ENCODE peak calls at places on chromosome 21, in six cellular contexts. M is GM12878, E is HepG2, C is H1, L is GM12891, U is K562. G is an unnamed sample.

GRCh38 chr21:29024474-29025327 is at the start of gene USP16:
- DNase-seq in M (peak), E (peak), C (peak), L (peak), U (peak), G (peak)

GRCh38 chr21:29164330-29164942 is 34.0 kb downstream of the MAP3K7CL start:
- DNase-seq in M (no peak), E (peak), C (no peak), L (no peak), U (no peak), G (no peak)

GRCh38 chr21:21096956-21097355 is 98.7 kb downstream of the NCAM2 start:
- DNase-seq in M (no peak), E (no peak), C (no peak), L (no peak), U (peak), G (no peak)

GRCh38 chr21:29423051-29423450 is 124.3 kb downstream of the BACH1 start:
- DNase-seq in M (no peak), E (no peak), C (no peak), L (no peak), U (no peak), G (no peak)

GRCh38 chr21:22791986-22792560 is 1793.9 kb downstream of the NCAM2 start:
- DNase-seq in M (no peak), E (peak), C (no peak), L (peak), U (peak), G (no peak)

GRCh38 chr21:46226146-46226545 is 2.4 kb downstream of the LSS start:
- DNase-seq in M (no peak), E (no peak), C (no peak), L (no peak), U (no peak), G (no peak)

GRCh38 chr21:33402011-33402979 is 918 bp upstream of the IFNGR2 start:
- DNase-seq in M (no peak), E (no peak), C (peak), L (peak), U (no peak), G (peak)

GRCh38 chr21:33539612-33540011 is 2.3 kb downstream of the GART start:
- DNase-seq in M (no peak), E (no peak), C (no peak), L (no peak), U (no peak), G (no peak)

GRCh38 chr21:44989943-44990780 is 50.3 kb downstream of the SLX9 start:
- DNase-seq in M (no peak), E (no peak), C (no peak), L (no peak), U (no peak), G (no peak)

GRCh38 chr21:41171210-41171609 is 3.2 kb downstream of the BACE2 start:
- DNase-seq in M (no peak), E (no peak), C (no peak), L (no peak), U (no peak), G (no peak)

GRCh38 chr21:45970674-45971486 is 10.7 kb upstream of the COL6A1 start:
- DNase-seq in M (no peak), E (peak), C (peak), L (no peak), U (peak), G (peak)

GRCh38 chr21:45148316-45149000 is 74.1 kb downstream of the ADARB1 start:
- DNase-seq in M (no peak), E (no peak), C (peak), L (no peak), U (no peak), G (no peak)

GRCh38 chr21:29306920-29307319 is 8.2 kb downstream of the BACH1 start:
- DNase-seq in M (no peak), E (no peak), C (no peak), L (no peak), U (no peak), G (no peak)

GRCh38 chr21:26170471-26171309 is at the start of gene APP:
- DNase-seq in M (no peak), E (peak), C (peak), L (peak), U (peak), G (peak)

GRCh38 chr21:45990741-45991605 is 9.4 kb downstream of the COL6A1 start:
- DNase-seq in M (no peak), E (no peak), C (no peak), L (no peak), U (no peak), G (no peak)

GRCh38 chr21:44870748-44871495 is 2.6 kb downstream of the PTTG1IP start:
- DNase-seq in M (no peak), E (peak), C (no peak), L (no peak), U (no peak), G (no peak)

GRCh38 chr21:45330075-45330781 is 42.5 kb upstream of the POFUT2 start:
- DNase-seq in M (no peak), E (peak), C (no peak), L (no peak), U (no peak), G (no peak)

GRCh38 chr21:41228006-41228370 is 60.0 kb downstream of the BACE2 start:
- DNase-seq in M (no peak), E (peak), C (no peak), L (no peak), U (no peak), G (no peak)

GRCh38 chr21:25297117-25297516 is 310.2 kb downstream of the MRPL39 start:
- DNase-seq in M (no peak), E (no peak), C (no peak), L (no peak), U (no peak), G (no peak)

GRCh38 chr21:28798798-28799197 is 193.9 kb downstream of the LTN1 start:
- DNase-seq in M (no peak), E (no peak), C (no peak), L (no peak), U (no peak), G (no peak)

GRCh38 chr21:16514316-16514715 is 784.5 kb downstream of the USP25 start:
- DNase-seq in M (no peak), E (no peak), C (no peak), L (no peak), U (no peak), G (no peak)

GRCh38 chr21:41283211-41283818 is 33.3 kb upstream of the FAM3B start:
- DNase-seq in M (peak), E (peak), C (no peak), L (peak), U (peak), G (peak)

GRCh38 chr21:43864313-43864805 is 664 bp upstream of the AGPAT3 start:
- DNase-seq in M (no peak), E (no peak), C (peak), L (peak), U (peak), G (peak)
- TF ChIP-seq POLR2A in M (peak), E (no peak), C (no peak), L (no peak), U (peak), G (peak)

GRCh38 chr21:27743971-27744564 is 777.2 kb upstream of the ADAMTS5 start:
- DNase-seq in M (no peak), E (no peak), C (no peak), L (no peak), U (no peak), G (no peak)

GRCh38 chr21:27740084-27740483 is 773.2 kb upstream of the ADAMTS5 start:
- DNase-seq in M (no peak), E (no peak), C (no peak), L (no peak), U (no peak), G (no peak)

GRCh38 chr21:27735699-27736098 is 768.8 kb upstream of the ADAMTS5 start:
- DNase-seq in M (no peak), E (no peak), C (no peak), L (no peak), U (no peak), G (no peak)

GRCh38 chr21:27741736-27742135 is 774.8 kb upstream of the ADAMTS5 start:
- DNase-seq in M (no peak), E (no peak), C (no peak), L (no peak), U (no peak), G (no peak)

DNA sequence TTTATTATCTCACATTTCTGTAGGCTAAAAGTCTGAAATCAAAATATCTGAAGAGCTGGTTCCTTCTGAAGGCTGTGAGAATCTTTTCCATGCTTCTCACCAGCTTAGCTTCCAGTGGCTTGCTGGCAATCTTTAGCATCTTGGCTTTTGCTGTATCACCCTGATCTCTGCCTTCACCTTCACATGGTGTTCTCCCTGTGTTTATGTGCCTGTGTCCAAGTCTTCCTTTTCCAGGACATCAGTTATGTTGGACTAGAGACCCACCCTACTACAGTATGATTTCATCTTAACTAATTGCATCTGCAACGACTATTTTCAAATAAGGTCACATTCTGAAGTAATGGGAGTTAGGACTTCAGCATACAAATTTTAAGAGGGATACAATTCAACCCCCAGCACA is 772.3 kb upstream of the ADAMTS5 start:
- DNase-seq in M (no peak), E (no peak), C (no peak), L (no peak), U (no peak), G (no peak)
- TF ChIP-seq POLR2AphosphoS5 in M (no peak), E (no peak), C (no peak), L (no peak), U (no peak), G (no peak)

GRCh38 chr21:34740198-34740597 is 71.4 kb downstream of the CLIC6 start:
- DNase-seq in M (no peak), E (no peak), C (no peak), L (no peak), U (no peak), G (no peak)

GRCh38 chr21:34745557-34746255 is 76.9 kb downstream of the CLIC6 start:
- DNase-seq in M (peak), E (peak), C (peak), L (peak), U (peak), G (peak)

GRCh38 chr21:34743285-34743684 is 74.5 kb downstream of the CLIC6 start:
- DNase-seq in M (no peak), E (no peak), C (no peak), L (no peak), U (no peak), G (no peak)

GRCh38 chr21:34744801-34745200 is 76.0 kb downstream of the CLIC6 start:
- DNase-seq in M (no peak), E (no peak), C (no peak), L (no peak), U (no peak), G (no peak)

DNA sequence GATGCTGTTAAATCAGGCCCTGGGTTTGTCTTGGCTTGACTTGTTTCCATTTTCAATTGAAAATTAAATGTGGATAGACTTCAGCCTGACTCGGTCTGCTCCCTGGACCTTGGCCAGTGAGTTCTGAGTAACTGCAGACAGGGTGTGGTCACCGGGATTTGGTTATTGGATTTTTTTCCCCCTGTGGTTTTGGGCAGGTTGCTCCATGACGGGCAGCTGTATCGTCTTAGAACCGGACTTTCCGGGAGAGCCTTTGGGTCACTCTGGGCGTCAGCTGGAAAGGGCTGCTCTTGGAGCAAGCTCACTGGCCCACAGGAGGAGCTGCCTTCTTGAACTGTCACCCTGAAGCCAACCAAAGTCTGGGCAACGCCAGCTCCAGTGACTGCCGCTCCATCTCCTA is 75.0 kb downstream of the CLIC6 start:
- DNase-seq in M (no peak), E (no peak), C (no peak), L (no peak), U (no peak), G (no peak)
- TF ChIP-seq TAF1 in M (no peak), E (no peak), C (no peak), L (no peak), U (no peak), G (no peak)

GRCh38 chr21:14382835-14383595 is at the start of gene HSPA13:
- DNase-seq in M (peak), E (peak), C (peak), L (peak), U (peak), G (peak)
- TF ChIP-seq POLR2A in M (peak), E (peak), C (peak), L (peak), U (peak), G (peak)

DNA sequence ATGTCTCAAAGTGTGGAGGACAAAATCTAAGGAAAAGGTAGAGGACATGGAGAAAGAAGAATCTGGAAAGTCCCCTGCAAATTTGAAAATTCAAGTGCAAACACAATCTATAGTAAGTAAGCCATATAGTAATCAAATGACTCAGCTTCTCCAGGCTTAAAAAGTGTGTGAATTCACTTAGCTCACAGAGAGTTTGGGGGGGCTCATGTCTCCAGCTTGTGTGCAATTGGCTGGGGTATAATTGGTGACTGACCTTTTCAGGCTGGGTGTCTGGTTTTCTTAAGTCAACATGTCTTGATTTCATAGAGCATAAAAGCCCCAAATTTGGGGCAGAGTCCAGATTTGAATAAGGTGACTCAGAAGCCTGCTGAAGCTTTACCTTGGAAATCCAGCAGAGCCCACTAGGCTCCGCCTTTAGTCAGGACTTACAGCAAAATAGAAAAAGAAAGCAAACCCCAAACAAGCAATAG is 8.6 kb downstream of the CLDN14 start:
- DNase-seq in M (peak), E (peak), C (no peak), L (peak), U (no peak), G (peak)
- TF ChIP-seq POLR2AphosphoS5 in M (no peak), E (no peak), C (no peak), L (no peak), U (no peak), G (no peak)

GRCh38 chr21:39348355-39349210 is at the start of gene HMGN1:
- DNase-seq in M (peak), E (peak), C (peak), L (peak), U (peak), G (peak)

GRCh38 chr21:39350094-39351006 is 1.5 kb upstream of the HMGN1 start:
- DNase-seq in M (no peak), E (no peak), C (no peak), L (no peak), U (no peak), G (no peak)

GRCh38 chr21:39348040-39348354 is 891 bp downstream of the HMGN1 start:
- DNase-seq in M (no peak), E (no peak), C (no peak), L (no peak), U (no peak), G (no peak)

GRCh38 chr21:39349211-39350093 is 564 bp upstream of the HMGN1 start:
- DNase-seq in M (peak), E (peak), C (peak), L (peak), U (peak), G (peak)

GRCh38 chr21:39353295-39353694 is 4.4 kb upstream of the HMGN1 start:
- DNase-seq in M (no peak), E (no peak), C (no peak), L (no peak), U (no peak), G (no peak)
- TF ChIP-seq TAF1 in M (no peak), E (no peak), C (no peak), L (no peak), U (no peak), G (no peak)

GRCh38 chr21:42315296-42315891 is at the start of gene TFF3:
- DNase-seq in M (no peak), E (peak), C (peak), L (no peak), U (no peak), G (no peak)
- TF ChIP-seq POLR2A in M (no peak), E (peak), C (no peak), L (no peak), U (no peak), G (no peak)

DNA sequence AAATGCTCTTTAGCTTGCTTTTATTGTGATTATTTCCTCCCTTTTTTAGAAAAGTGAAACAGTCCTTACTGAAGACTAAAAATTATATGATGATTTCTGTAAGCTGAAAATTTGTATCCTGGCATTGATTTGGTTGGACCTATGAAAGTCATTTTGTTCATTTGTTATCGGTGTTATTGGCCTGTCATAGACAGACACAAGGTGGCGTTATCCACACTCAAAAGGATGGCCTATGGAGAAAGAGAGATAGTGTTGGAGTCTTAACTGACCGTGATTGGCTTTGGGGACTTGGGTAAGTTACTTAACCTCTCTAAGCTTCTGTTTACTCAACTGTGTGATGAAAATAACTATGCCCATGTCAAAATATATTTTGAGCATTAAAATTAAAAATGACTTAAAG is 203.6 kb upstream of the CHODL start:
- DNase-seq in M (no peak), E (peak), C (no peak), L (no peak), U (no peak), G (no peak)
- TF ChIP-seq POLR2AphosphoS5 in M (no peak), E (no peak), C (no peak), L (no peak), U (no peak), G (no peak)

GRCh38 chr21:32316363-32317215 is 17.9 kb downstream of the MRAP start:
- DNase-seq in M (no peak), E (no peak), C (no peak), L (no peak), U (no peak), G (no peak)
- TF ChIP-seq TAF1 in M (no peak), E (no peak), C (no peak), L (no peak), U (no peak), G (no peak)

G was measured in GM12892.